ENCODE peak calls at places on chromosomes 16 and 17, in seven cellular contexts. One of them, this sample, is unnamed.

GRCh38 chr17:1736348-1737281 is 6.1 kb upstream of the SERPINF2 start:
- DNase-seq in fibroblast of pulmonary artery: peak
- DNase-seq in BE2C: peak
- DNase-seq in transverse colon: peak
- DNase-seq in heart right ventricle: peak
- DNase-seq in cardiac muscle cell: peak
- DNase-seq in Peyer's patch: no peak
- DNase-seq in this sample: peak

GRCh38 chr17:17712268-17712924 is 31.1 kb downstream of the RAI1 start:
- DNase-seq in transverse colon: no peak
- DNase-seq in BE2C: no peak
- DNase-seq in fibroblast of pulmonary artery: peak
- DNase-seq in Peyer's patch: peak
- DNase-seq in cardiac muscle cell: peak
- DNase-seq in heart right ventricle: no peak
- DNase-seq in this sample: peak

GRCh38 chr16:80971814-80972213 is 34.9 kb downstream of the CMC2 start:
- DNase-seq in cardiac muscle cell: no peak
- DNase-seq in Peyer's patch: no peak
- DNase-seq in BE2C: no peak
- DNase-seq in heart right ventricle: no peak
- DNase-seq in fibroblast of pulmonary artery: no peak
- DNase-seq in transverse colon: no peak
- DNase-seq in this sample: no peak

GRCh38 chr17:79617740-79618382 is 7.0 kb upstream of the RBFOX3 start:
- DNase-seq in heart right ventricle: no peak
- DNase-seq in transverse colon: no peak
- DNase-seq in cardiac muscle cell: no peak
- DNase-seq in Peyer's patch: no peak
- DNase-seq in BE2C: peak
- DNase-seq in fibroblast of pulmonary artery: no peak
- DNase-seq in this sample: no peak

GRCh38 chr16:76741623-76742022 is 449.4 kb upstream of the MON1B start:
- DNase-seq in heart right ventricle: no peak
- DNase-seq in BE2C: no peak
- DNase-seq in fibroblast of pulmonary artery: no peak
- DNase-seq in transverse colon: no peak
- DNase-seq in cardiac muscle cell: no peak
- DNase-seq in Peyer's patch: no peak
- DNase-seq in this sample: no peak

GRCh38 chr16:3035972-3036725 is 595 bp downstream of the BICDL2 start:
- DNase-seq in heart right ventricle: no peak
- DNase-seq in Peyer's patch: no peak
- DNase-seq in transverse colon: peak
- DNase-seq in BE2C: no peak
- DNase-seq in fibroblast of pulmonary artery: no peak
- DNase-seq in cardiac muscle cell: no peak
- DNase-seq in this sample: no peak

GRCh38 chr16:66289986-66290385 is 76.5 kb upstream of the CDH5 start:
- DNase-seq in heart right ventricle: no peak
- DNase-seq in BE2C: no peak
- DNase-seq in Peyer's patch: no peak
- DNase-seq in cardiac muscle cell: no peak
- DNase-seq in transverse colon: no peak
- DNase-seq in fibroblast of pulmonary artery: no peak
- DNase-seq in this sample: no peak

GRCh38 chr17:44931376-44931775 is 16.1 kb upstream of the GFAP start:
- DNase-seq in BE2C: no peak
- DNase-seq in Peyer's patch: no peak
- DNase-seq in heart right ventricle: no peak
- DNase-seq in transverse colon: no peak
- DNase-seq in cardiac muscle cell: no peak
- DNase-seq in fibroblast of pulmonary artery: no peak
- DNase-seq in this sample: no peak

GRCh38 chr16:2427526-2427925 is 1.7 kb upstream of the CCNF start:
- DNase-seq in heart right ventricle: no peak
- DNase-seq in transverse colon: no peak
- DNase-seq in cardiac muscle cell: no peak
- DNase-seq in Peyer's patch: no peak
- DNase-seq in BE2C: no peak
- DNase-seq in fibroblast of pulmonary artery: no peak
- DNase-seq in this sample: no peak

GRCh38 chr16:64121473-64121872 is 1000.4 kb downstream of the CDH11 start:
- DNase-seq in Peyer's patch: no peak
- DNase-seq in BE2C: no peak
- DNase-seq in transverse colon: no peak
- DNase-seq in fibroblast of pulmonary artery: no peak
- DNase-seq in heart right ventricle: no peak
- DNase-seq in cardiac muscle cell: peak
- DNase-seq in this sample: no peak

GRCh38 chr17:55737976-55738501 is 12.8 kb upstream of the PCTP start:
- DNase-seq in heart right ventricle: no peak
- DNase-seq in fibroblast of pulmonary artery: no peak
- DNase-seq in cardiac muscle cell: no peak
- DNase-seq in Peyer's patch: no peak
- DNase-seq in BE2C: no peak
- DNase-seq in transverse colon: no peak
- DNase-seq in this sample: no peak

GRCh38 chr17:42097691-42098661 is at the start of gene ZNF385C:
- DNase-seq in cardiac muscle cell: no peak
- DNase-seq in heart right ventricle: no peak
- DNase-seq in transverse colon: no peak
- DNase-seq in Peyer's patch: peak
- DNase-seq in BE2C: peak
- DNase-seq in fibroblast of pulmonary artery: no peak
- DNase-seq in this sample: no peak

GRCh38 chr17:33044771-33045170 is 53.1 kb downstream of the SPACA3 start:
- DNase-seq in Peyer's patch: no peak
- DNase-seq in fibroblast of pulmonary artery: no peak
- DNase-seq in BE2C: no peak
- DNase-seq in transverse colon: no peak
- DNase-seq in heart right ventricle: no peak
- DNase-seq in cardiac muscle cell: no peak
- DNase-seq in this sample: no peak

GRCh38 chr16:1734123-1734522 is 28.1 kb downstream of the MAPK8IP3 start:
- DNase-seq in transverse colon: no peak
- DNase-seq in Peyer's patch: no peak
- DNase-seq in BE2C: no peak
- DNase-seq in heart right ventricle: no peak
- DNase-seq in fibroblast of pulmonary artery: no peak
- DNase-seq in cardiac muscle cell: no peak
- DNase-seq in this sample: no peak

GRCh38 chr17:67606471-67606870 is 111.3 kb upstream of the NOL11 start:
- DNase-seq in fibroblast of pulmonary artery: peak
- DNase-seq in transverse colon: peak
- DNase-seq in heart right ventricle: peak
- DNase-seq in BE2C: peak
- DNase-seq in cardiac muscle cell: peak
- DNase-seq in Peyer's patch: no peak
- DNase-seq in this sample: peak

GRCh38 chr16:12435730-12436129 is 368.0 kb downstream of the CPPED1 start:
- DNase-seq in transverse colon: no peak
- DNase-seq in cardiac muscle cell: no peak
- DNase-seq in BE2C: no peak
- DNase-seq in fibroblast of pulmonary artery: no peak
- DNase-seq in Peyer's patch: no peak
- DNase-seq in heart right ventricle: no peak
- DNase-seq in this sample: no peak

GRCh38 chr17:47808830-47809480 is 12.6 kb downstream of the OSBPL7 start:
- DNase-seq in Peyer's patch: no peak
- DNase-seq in heart right ventricle: no peak
- DNase-seq in transverse colon: no peak
- DNase-seq in cardiac muscle cell: no peak
- DNase-seq in BE2C: no peak
- DNase-seq in fibroblast of pulmonary artery: no peak
- DNase-seq in this sample: no peak

GRCh38 chr17:65562206-65562531 is 721 bp upstream of the AXIN2 start:
- DNase-seq in BE2C: no peak
- DNase-seq in fibroblast of pulmonary artery: no peak
- DNase-seq in cardiac muscle cell: no peak
- DNase-seq in Peyer's patch: no peak
- DNase-seq in transverse colon: no peak
- DNase-seq in heart right ventricle: no peak
- DNase-seq in this sample: no peak

GRCh38 chr17:2885751-2886150 is 89.5 kb downstream of the RAP1GAP2 start:
- DNase-seq in fibroblast of pulmonary artery: no peak
- DNase-seq in heart right ventricle: no peak
- DNase-seq in transverse colon: no peak
- DNase-seq in BE2C: peak
- DNase-seq in cardiac muscle cell: no peak
- DNase-seq in Peyer's patch: no peak
- DNase-seq in this sample: no peak
- TF ChIP-seq CTCF in fibroblast of pulmonary artery: no peak
- TF ChIP-seq CTCF in heart right ventricle: no peak
- TF ChIP-seq CTCF in transverse colon: no peak
- TF ChIP-seq CTCF in BE2C: no peak
- TF ChIP-seq CTCF in cardiac muscle cell: no peak
- TF ChIP-seq CTCF in Peyer's patch: no peak
- TF ChIP-seq CTCF in this sample: no peak

DNA sequence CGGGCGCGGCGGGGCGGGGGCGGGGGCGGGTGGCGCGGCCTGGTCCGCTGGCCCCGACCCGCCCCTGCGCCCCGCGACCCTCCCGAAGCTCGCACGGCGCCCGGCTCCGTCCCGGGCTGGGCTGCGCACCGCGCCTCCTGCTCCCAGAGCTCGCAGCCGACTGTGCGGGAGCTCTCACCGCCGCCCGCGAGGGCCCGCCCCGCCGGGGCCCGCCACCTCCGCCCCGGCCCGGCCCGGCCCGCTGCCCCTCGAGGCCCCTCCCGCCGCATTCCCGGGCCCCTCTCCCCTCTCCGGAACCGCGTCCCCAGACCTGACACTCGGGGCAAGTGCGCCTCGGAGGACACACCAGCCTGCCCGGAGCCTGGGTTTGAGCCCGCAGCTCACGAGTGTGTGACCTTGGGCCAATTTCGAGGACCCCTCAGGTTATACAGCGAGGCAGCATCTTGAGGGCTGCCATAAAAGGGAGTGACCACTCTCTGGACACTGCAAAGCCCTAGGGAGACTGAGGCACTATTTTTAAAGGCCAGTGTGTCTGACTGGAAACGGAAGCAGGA is 1.9 kb upstream of the GRIN2C start:
- DNase-seq in transverse colon: no peak
- DNase-seq in BE2C: no peak
- DNase-seq in heart right ventricle: no peak
- DNase-seq in cardiac muscle cell: no peak
- DNase-seq in fibroblast of pulmonary artery: no peak
- DNase-seq in Peyer's patch: no peak
- DNase-seq in this sample: no peak
- H3K4me3 ChIP-seq in transverse colon: peak
- H3K4me3 ChIP-seq in BE2C: no peak
- H3K4me3 ChIP-seq in heart right ventricle: peak
- H3K4me3 ChIP-seq in cardiac muscle cell: no peak
- H3K4me3 ChIP-seq in fibroblast of pulmonary artery: no peak
- H3K4me3 ChIP-seq in Peyer's patch: peak
- H3K4me3 ChIP-seq in this sample: no peak

GRCh38 chr17:75430159-75430748 is 24.8 kb upstream of the GRB2 start:
- DNase-seq in cardiac muscle cell: peak
- DNase-seq in BE2C: no peak
- DNase-seq in transverse colon: peak
- DNase-seq in fibroblast of pulmonary artery: peak
- DNase-seq in heart right ventricle: no peak
- DNase-seq in Peyer's patch: no peak
- DNase-seq in this sample: peak
- TF ChIP-seq CTCF in cardiac muscle cell: no peak
- TF ChIP-seq CTCF in BE2C: no peak
- TF ChIP-seq CTCF in transverse colon: no peak
- TF ChIP-seq CTCF in fibroblast of pulmonary artery: peak
- TF ChIP-seq CTCF in heart right ventricle: no peak
- TF ChIP-seq CTCF in Peyer's patch: no peak
- TF ChIP-seq CTCF in this sample: no peak

GRCh38 chr17:12627177-12627629 is 38.5 kb upstream of the MYOCD start:
- DNase-seq in transverse colon: no peak
- DNase-seq in cardiac muscle cell: peak
- DNase-seq in fibroblast of pulmonary artery: peak
- DNase-seq in BE2C: no peak
- DNase-seq in Peyer's patch: no peak
- DNase-seq in heart right ventricle: peak
- DNase-seq in this sample: peak
- H3K4me3 ChIP-seq in transverse colon: no peak
- H3K4me3 ChIP-seq in cardiac muscle cell: no peak
- H3K4me3 ChIP-seq in fibroblast of pulmonary artery: no peak
- H3K4me3 ChIP-seq in BE2C: no peak
- H3K4me3 ChIP-seq in Peyer's patch: no peak
- H3K4me3 ChIP-seq in heart right ventricle: no peak
- H3K4me3 ChIP-seq in this sample: no peak

DNA sequence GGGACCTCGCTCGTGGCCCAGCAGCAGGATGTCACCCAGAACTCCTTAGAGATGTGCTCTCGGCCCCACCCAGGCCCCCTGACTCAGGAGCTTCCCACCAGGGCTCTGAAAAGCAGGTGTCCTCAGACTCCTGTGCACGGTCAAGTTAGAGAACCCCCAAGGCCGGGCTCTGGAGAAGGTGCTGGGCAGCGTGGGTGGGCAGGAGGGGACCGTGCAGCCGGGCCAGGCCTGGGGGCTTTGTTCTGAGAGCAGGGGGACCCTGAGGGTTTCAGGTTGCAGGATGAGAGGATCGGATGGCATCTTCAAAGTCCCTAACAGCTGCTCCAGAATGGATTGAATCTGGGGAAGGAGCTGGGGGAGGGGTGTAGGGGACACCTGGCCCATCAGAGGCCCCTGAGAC is 164.5 kb upstream of the CIBAR2 start:
- DNase-seq in cardiac muscle cell: no peak
- DNase-seq in transverse colon: no peak
- DNase-seq in BE2C: no peak
- DNase-seq in Peyer's patch: no peak
- DNase-seq in heart right ventricle: no peak
- DNase-seq in fibroblast of pulmonary artery: no peak
- DNase-seq in this sample: no peak
- TF ChIP-seq CTCF in cardiac muscle cell: no peak
- TF ChIP-seq CTCF in transverse colon: no peak
- TF ChIP-seq CTCF in BE2C: no peak
- TF ChIP-seq CTCF in Peyer's patch: no peak
- TF ChIP-seq CTCF in heart right ventricle: no peak
- TF ChIP-seq CTCF in fibroblast of pulmonary artery: no peak
- TF ChIP-seq CTCF in this sample: no peak

GRCh38 chr17:8163978-8164814 is 1.4 kb upstream of the VAMP2 start:
- DNase-seq in BE2C: no peak
- DNase-seq in fibroblast of pulmonary artery: peak
- DNase-seq in cardiac muscle cell: peak
- DNase-seq in Peyer's patch: peak
- DNase-seq in transverse colon: peak
- DNase-seq in heart right ventricle: peak
- DNase-seq in this sample: peak
- H3K4me3 ChIP-seq in BE2C: no peak
- H3K4me3 ChIP-seq in fibroblast of pulmonary artery: no peak
- H3K4me3 ChIP-seq in cardiac muscle cell: no peak
- H3K4me3 ChIP-seq in Peyer's patch: no peak
- H3K4me3 ChIP-seq in transverse colon: peak
- H3K4me3 ChIP-seq in heart right ventricle: no peak
- H3K4me3 ChIP-seq in this sample: no peak

This sample was measured in fibroblast of the aortic adventitia.